ENCODE peak calls at places on chromosomes 11 and 22, in nine cellular contexts. U is epithelial cell of esophagus, I is astrocyte of the spinal cord, K is left ventricle myocardium inferior, D is AG04449, V is fibroblast of lung, F is esophagus squamous epithelium, Y is bronchial epithelial cell, C is gastrocnemius medialis. X is an unnamed sample.

GRCh38 chr11:86639172-86639571 is 33.2 kb downstream of the ME3 start:
- DNase-seq in D (no peak), Y (peak), C (no peak), U (no peak), V (no peak), K (no peak), F (no peak), I (no peak), X (no peak)

GRCh38 chr11:117071344-117071787 is 26.9 kb downstream of the SIK3 start:
- DNase-seq in U (no peak), F (no peak), Y (no peak), D (no peak), C (peak), K (no peak), I (no peak), V (peak), X (no peak)

GRCh38 chr11:66050581-66051231 is 1.5 kb upstream of the SF3B2 start:
- DNase-seq in Y (no peak), D (no peak), V (no peak), K (no peak), I (no peak), F (no peak), U (no peak), C (no peak), X (no peak)

GRCh38 chr11:34620820-34621792 is at the start of gene EHF:
- DNase-seq in D (no peak), C (no peak), F (no peak), U (peak), I (no peak), V (no peak), Y (peak), K (no peak), X (no peak)

GRCh38 chr11:109911488-109911887 is 181.7 kb upstream of the ZC3H12C start:
- DNase-seq in Y (no peak), F (no peak), U (no peak), K (no peak), V (no peak), D (no peak), C (no peak), I (no peak), X (no peak)

GRCh38 chr11:601573-602245 is 14.0 kb downstream of the IRF7 start:
- DNase-seq in C (no peak), I (no peak), V (no peak), D (no peak), K (no peak), Y (no peak), F (no peak), U (no peak), X (no peak)

GRCh38 chr11:34487430-34487829 is 26.2 kb downstream of the ELF5 start:
- DNase-seq in C (no peak), F (no peak), U (no peak), I (no peak), D (no peak), Y (no peak), K (no peak), V (no peak), X (no peak)

GRCh38 chr11:129896062-129896461 is 684 bp upstream of the NFRKB start:
- DNase-seq in V (peak), C (no peak), I (no peak), U (no peak), D (no peak), F (no peak), K (no peak), Y (no peak), X (peak)

GRCh38 chr11:114044042-114044871 is 15.3 kb upstream of the ZBTB16 start:
- DNase-seq in I (peak), Y (no peak), U (no peak), C (no peak), F (no peak), D (no peak), V (peak), K (peak), X (no peak)

GRCh38 chr11:134228625-134229024 is 4.2 kb downstream of the VPS26B start:
- DNase-seq in V (no peak), U (no peak), K (no peak), Y (no peak), F (no peak), D (peak), C (no peak), I (peak), X (no peak)

GRCh38 chr22:35808377-35808776 is 90.7 kb downstream of the APOL5 start:
- DNase-seq in F (no peak), C (no peak), V (no peak), U (no peak), D (no peak), K (no peak), I (no peak), Y (no peak), X (no peak)

GRCh38 chr11:6646631-6647281 is 8.9 kb downstream of the DCHS1 start:
- DNase-seq in I (peak), K (peak), C (no peak), U (no peak), Y (no peak), F (no peak), D (no peak), V (peak), X (peak)

DNA sequence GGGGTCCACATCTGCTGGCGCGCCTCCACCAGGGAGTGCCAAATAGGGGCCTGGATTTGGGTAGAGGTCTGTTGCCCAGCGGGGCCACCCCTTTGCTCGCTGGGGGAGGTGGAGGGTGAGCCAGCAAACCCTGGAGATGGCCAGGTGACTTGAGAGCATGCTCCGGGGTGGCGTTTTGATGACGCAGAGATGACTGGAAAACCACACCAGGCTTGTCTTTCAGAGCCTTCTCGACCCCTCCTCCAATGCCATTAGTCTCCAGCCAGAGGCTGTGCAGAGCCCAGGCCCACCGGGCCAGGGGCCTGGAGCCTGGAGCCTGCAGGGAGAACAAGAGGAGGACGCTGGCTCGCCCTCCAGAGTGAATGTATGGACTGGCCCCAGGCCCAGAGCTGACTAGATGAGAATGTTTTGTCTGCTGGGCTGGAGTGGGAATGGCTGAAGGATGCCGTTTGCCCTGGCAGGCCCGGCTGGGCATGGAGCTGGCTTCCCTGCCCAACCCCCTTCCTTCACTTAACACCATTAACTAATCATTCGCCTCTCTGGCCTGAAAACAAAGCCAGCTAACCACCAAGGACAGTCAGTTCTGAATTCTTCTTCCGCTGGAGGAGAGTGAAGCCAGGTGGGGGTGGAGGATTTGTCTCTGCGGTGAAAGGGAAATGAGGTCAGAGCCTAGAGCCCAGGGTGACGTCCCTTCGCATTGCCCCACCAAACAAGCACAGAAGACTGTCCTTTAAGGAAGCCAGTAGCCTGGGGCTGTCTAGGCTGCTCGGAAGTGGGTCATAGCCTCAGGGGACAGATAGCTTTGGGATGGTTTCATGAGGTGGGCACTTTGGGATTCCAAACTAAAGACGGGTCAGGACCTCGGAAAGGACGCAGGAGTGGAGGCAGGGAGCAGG is 1.6 kb upstream of the MCAM start:
- DNase-seq in I (peak), V (peak), U (peak), F (no peak), C (no peak), D (no peak), K (no peak), Y (peak), X (peak)
- H3K4me3 ChIP-seq in I (no peak), V (no peak), U (no peak), F (no peak), C (no peak), D (no peak), K (peak), Y (no peak), X (no peak)

GRCh38 chr22:40651563-40652501 is 15.3 kb upstream of the MRTFA start:
- DNase-seq in F (peak), V (peak), C (peak), D (peak), Y (peak), K (peak), U (peak), I (peak), X (peak)

GRCh38 chr22:40651057-40651456 is 14.5 kb upstream of the MRTFA start:
- DNase-seq in I (no peak), V (no peak), Y (peak), C (no peak), K (no peak), U (no peak), D (no peak), F (no peak), X (no peak)

GRCh38 chr22:40653361-40653760 is 16.8 kb upstream of the MRTFA start:
- DNase-seq in F (no peak), I (no peak), Y (no peak), C (no peak), U (no peak), V (no peak), D (no peak), K (no peak), X (no peak)

DNA sequence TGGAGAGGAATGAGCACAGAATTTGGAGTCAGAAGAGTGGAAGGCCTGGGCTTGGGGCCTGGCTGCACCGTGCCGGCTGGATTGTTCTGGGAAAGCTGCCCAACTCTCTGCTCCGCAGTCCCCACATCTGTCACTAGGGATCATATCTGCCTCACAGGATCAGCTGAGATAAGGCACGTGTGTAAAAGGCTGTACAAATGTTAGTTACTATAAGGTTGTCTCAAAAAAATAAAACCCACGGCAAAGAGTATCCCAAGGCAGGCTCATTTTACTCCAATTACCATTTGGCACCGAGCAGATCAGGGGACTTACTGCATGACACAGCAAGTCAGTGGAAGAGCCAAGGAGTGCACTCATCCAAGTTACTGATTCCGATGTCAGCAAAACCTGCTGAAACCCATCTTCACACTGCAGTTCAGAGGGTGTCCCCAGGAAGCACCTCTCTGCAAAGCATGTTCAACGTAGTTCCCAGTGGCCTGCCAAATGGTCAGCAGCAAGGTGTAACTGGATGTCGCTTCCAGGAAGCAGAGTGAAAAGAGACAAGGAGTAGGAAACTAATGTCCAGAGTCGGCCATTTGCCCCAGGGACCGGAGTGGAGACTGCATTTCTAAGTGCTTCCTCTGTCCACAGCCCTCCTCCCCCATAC is 18.1 kb upstream of the MRTFA start:
- DNase-seq in C (peak), U (peak), Y (peak), K (peak), V (peak), D (no peak), I (peak), F (no peak), X (peak)
- TF ChIP-seq CTCF in C (peak), U (peak), Y (peak), K (peak), V (peak), D (peak), I (peak), F (peak), X (peak)

GRCh38 chr11:74030668-74031309 is 21.9 kb upstream of the UCP3 start:
- DNase-seq in K (no peak), U (no peak), D (no peak), Y (no peak), C (no peak), V (no peak), F (no peak), I (no peak), X (no peak)
- H3K4me3 ChIP-seq in K (no peak), U (no peak), D (no peak), Y (no peak), C (no peak), V (no peak), F (no peak), I (no peak), X (no peak)

GRCh38 chr11:79458712-79459111 is 17.9 kb upstream of the TENM4 start:
- DNase-seq in V (no peak), C (no peak), U (no peak), I (no peak), F (no peak), D (no peak), K (no peak), Y (no peak), X (no peak)

GRCh38 chr11:79465160-79465559 is 24.3 kb upstream of the TENM4 start:
- DNase-seq in I (no peak), K (no peak), U (no peak), Y (no peak), D (no peak), C (no peak), F (no peak), V (no peak), X (no peak)

GRCh38 chr11:79456501-79456900 is 15.7 kb upstream of the TENM4 start:
- DNase-seq in U (no peak), I (no peak), F (no peak), D (no peak), V (no peak), C (no peak), Y (no peak), K (no peak), X (no peak)

GRCh38 chr11:79466411-79466810 is 25.6 kb upstream of the TENM4 start:
- DNase-seq in C (no peak), K (no peak), Y (peak), U (peak), F (no peak), I (peak), D (peak), V (peak), X (peak)

DNA sequence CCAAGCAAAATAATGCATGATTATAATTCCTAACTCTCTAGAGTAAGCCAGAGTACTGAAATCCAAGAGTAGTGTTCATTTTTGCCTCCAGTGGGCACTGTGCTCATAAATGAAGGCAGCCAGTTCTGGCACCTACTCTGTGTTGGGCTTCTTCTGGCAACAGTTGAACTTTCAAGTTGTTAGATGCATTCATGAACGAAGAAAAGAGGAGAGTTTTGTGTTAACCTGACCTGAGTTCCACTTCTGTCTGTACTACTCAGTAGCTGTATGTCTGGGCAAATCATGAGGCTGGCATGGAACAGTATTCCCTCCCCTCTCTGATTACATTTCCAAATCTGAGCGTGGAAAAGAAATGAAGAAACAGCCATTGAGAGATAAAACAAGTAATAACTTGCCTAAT is 20.3 kb upstream of the TENM4 start:
- DNase-seq in C (no peak), D (no peak), Y (peak), I (peak), K (no peak), U (peak), V (peak), F (no peak), X (peak)
- TF ChIP-seq CTCF in C (no peak), D (peak), Y (peak), I (peak), K (peak), U (peak), V (peak), F (peak), X (peak)

GRCh38 chr22:31550871-31551370 is 54.6 kb downstream of the SFI1 start:
- DNase-seq in V (no peak), K (no peak), D (no peak), F (no peak), U (no peak), I (no peak), C (no peak), Y (no peak), X (no peak)
- H3K4me3 ChIP-seq in V (no peak), K (no peak), D (no peak), F (no peak), U (no peak), I (no peak), C (no peak), Y (no peak), X (no peak)

DNA sequence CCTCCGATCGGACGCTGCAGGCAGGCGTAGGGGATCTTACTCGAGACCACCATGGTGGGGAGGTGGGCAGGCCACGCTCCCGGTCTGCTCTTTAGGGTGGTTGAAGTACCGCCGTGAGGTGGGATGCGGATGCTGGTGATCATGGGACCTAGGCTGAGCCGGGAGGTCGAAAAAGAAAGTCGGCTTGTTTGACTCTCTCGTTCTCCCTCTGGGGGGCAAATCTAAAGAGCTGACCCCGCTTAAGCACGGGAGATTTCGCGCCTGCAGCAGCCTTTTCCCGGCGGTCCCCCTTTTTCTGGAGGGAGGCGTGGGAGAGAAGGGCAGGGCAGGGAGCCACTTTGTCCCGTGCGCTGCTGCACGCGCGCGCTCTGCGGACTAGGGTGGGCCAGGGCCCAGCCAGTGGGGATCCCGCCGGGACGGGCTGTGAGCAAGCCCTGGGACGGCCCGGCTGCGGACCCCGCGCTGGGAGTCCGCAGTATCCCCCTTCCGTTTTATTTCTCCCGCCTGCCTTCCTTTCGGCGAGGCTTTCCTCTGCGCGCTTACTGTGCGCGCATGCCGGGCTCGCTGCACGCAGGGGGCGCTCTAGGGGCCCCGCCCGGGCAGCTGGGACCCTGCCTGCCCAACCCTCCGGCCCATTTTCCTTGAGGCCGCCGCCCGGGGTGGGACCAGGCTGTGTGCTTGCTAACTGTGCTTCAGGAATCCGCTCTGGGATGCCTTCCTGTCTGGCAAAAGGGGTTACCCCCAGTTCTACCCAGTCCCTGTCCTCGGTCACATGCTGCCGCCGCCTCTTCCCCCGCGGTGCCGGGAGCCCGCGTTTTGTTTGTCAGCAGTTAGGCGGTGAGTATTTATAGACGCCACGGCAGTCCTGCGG is 81.0 kb downstream of the PRR5L start:
- DNase-seq in I (peak), F (no peak), D (no peak), K (peak), U (peak), C (peak), Y (no peak), V (no peak), X (peak)
- TF ChIP-seq CTCF in I (peak), F (peak), D (peak), K (peak), U (peak), C (peak), Y (peak), V (peak), X (peak)

X was measured in fibroblast of the aortic adventitia.